ENCODE peak calls at places on chromosomes 7 and 10, in five cellular contexts. V is MM.1S, X is neural progenitor cell, F is fibroblast of lung, W is mesenchymal stem cell. Q is an unnamed sample.
A peak's percentile ranks its signal among the peaks of the same experiment; 100 is the strongest.

GRCh38 chr10:133024711-133025557 is 62.8 kb upstream of the ADGRA1 start:
- DNase-seq in F (no peak), V (no peak), X (peak; percentile 31), W (no peak), Q (no peak)

GRCh38 chr7:16916111-16916639 is 34.4 kb upstream of the AGR3 start:
- DNase-seq in V (no peak), F (peak; percentile 93), X (no peak), W (peak; percentile 84), Q (no peak)

GRCh38 chr10:22754298-22754697 is 39.9 kb upstream of the PIP4K2A start:
- DNase-seq in F (no peak), W (no peak), X (no peak), V (no peak), Q (no peak)

GRCh38 chr7:130384371-130384801 is 4.1 kb downstream of the CPA1 start:
- DNase-seq in W (no peak), X (no peak), V (no peak), F (no peak), Q (no peak)

GRCh38 chr7:7798510-7798909 is 80.1 kb upstream of the RPA3 start:
- DNase-seq in X (no peak), V (no peak), W (no peak), F (no peak), Q (no peak)

GRCh38 chr7:71846160-71846559 is 566.0 kb downstream of the CALN1 start:
- DNase-seq in V (no peak), W (no peak), F (no peak), X (peak; percentile 61), Q (peak; percentile 45)

GRCh38 chr7:91596287-91596686 is 284.2 kb downstream of the MTERF1 start:
- DNase-seq in V (no peak), X (no peak), W (no peak), F (no peak), Q (no peak)

GRCh38 chr7:66267249-66267648 is 62.1 kb downstream of the TPST1 start:
- DNase-seq in W (peak; percentile 91), F (peak; percentile 94), X (no peak), V (no peak), Q (no peak)

GRCh38 chr7:137878333-137878961 is 31.7 kb upstream of the DGKI start:
- DNase-seq in W (no peak), F (peak; percentile 81), X (no peak), V (no peak), Q (no peak)

GRCh38 chr10:77111611-77112550 is 525.7 kb downstream of the KCNMA1 start:
- DNase-seq in F (peak; percentile 95), X (peak; percentile 63), W (peak; percentile 69), V (peak; percentile 39), Q (peak; percentile 63)

GRCh38 chr7:1080251-1080917 is 7.5 kb upstream of the GPER1 start:
- DNase-seq in W (peak; percentile 57), X (no peak), V (no peak), F (no peak), Q (no peak)

GRCh38 chr10:79059859-79060379 is 8.8 kb upstream of the ZMIZ1 start:
- DNase-seq in V (no peak), W (no peak), X (no peak), F (no peak), Q (no peak)

GRCh38 chr10:132937861-132938260 is 4.5 kb downstream of the CFAP46 start:
- DNase-seq in V (no peak), W (no peak), X (no peak), F (no peak), Q (no peak)

GRCh38 chr7:151796091-151796870 is 80.6 kb downstream of the PRKAG2 start:
- DNase-seq in F (peak; percentile 61), W (no peak), X (no peak), V (no peak), Q (no peak)

DNA sequence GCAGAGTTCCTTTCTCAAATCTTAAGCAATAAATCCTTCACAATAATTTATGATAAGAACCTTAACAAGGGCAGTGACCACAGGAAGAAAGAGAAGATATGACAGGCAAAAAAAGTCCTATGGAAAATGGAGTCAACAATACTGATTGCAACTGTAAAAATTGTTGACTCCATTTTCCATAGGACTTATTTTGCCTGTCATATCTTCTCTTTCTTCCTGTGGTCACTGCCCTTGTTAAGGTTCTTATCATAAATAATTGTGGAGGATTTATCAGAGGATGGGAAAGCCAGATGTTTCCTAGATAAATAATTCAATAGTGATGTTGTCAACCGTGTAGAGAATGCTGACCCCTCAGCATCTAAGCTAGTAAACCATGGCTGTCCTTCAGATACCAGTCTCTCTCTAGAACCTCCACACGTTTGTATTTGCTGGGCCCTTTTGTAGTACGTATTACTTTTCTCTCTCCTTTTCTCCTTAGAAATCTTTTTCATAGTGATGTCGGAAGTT is 172.6 kb upstream of the BET1 start:
- DNase-seq in F (no peak), V (no peak), W (no peak), X (no peak), Q (no peak)
- H3K9ac ChIP-seq in F (no peak overlapping the region), V (no peak overlapping the region), W (no peak overlapping the region), X (no peak overlapping the region), Q (no peak overlapping the region)

GRCh38 chr7:92930404-92930803 is 94.0 kb upstream of the CDK6 start:
- DNase-seq in F (no peak), X (no peak), W (no peak), V (no peak), Q (no peak)

GRCh38 chr7:92926697-92927044 is 90.3 kb upstream of the CDK6 start:
- DNase-seq in F (no peak), X (no peak), V (no peak), W (no peak), Q (no peak)

GRCh38 chr7:92924800-92925199 is 88.4 kb upstream of the CDK6 start:
- DNase-seq in V (no peak), X (no peak), W (no peak), F (no peak), Q (no peak)

DNA sequence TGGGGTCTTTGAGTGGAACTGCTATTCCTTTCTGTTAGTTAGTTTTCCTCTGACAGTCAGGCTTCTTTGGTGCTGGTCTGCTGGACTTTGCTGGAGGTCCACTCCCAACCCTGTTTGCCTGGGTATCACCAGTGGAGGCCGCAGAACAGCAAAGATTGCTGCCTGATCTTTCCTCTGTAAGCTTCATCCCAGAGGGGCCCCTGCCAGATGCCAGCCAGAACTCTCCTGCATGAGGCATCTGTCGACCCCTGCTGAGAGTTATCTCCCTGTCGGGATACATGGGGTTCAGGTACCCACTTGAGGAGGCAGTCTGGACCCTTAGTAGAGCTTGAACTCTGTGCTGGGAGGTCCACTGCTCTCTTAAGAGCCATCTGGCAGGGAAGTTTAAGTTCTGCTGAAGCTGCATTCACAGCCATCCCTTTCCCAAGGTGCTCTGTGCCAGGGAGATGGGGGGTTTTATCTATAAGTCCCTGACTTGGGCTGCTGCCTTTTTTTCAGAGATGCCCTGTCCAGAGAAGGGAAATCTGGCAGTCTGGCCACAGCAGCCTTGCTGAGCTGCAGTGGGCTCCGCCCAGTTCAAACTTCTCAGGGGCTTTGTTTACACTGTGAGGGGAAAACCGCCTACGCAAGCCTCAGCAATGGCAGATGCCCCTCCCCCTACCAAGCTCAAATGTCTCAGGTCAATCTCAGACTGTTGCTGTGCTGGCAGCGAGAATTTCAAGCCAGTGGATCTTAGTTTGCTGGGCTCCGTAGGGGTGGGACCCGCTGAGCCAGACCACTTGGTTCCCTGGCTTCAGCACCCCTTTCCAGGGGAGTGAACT is 89.7 kb upstream of the CDK6 start:
- DNase-seq in V (no peak), F (peak; percentile 20), X (peak; percentile 83), W (peak; percentile 41), Q (no peak)
- H3K4me2 ChIP-seq in V (no peak overlapping the region), F (no peak overlapping the region), X (peak overlapping the region; percentile 67), W (no peak overlapping the region), Q (no peak overlapping the region)

DNA sequence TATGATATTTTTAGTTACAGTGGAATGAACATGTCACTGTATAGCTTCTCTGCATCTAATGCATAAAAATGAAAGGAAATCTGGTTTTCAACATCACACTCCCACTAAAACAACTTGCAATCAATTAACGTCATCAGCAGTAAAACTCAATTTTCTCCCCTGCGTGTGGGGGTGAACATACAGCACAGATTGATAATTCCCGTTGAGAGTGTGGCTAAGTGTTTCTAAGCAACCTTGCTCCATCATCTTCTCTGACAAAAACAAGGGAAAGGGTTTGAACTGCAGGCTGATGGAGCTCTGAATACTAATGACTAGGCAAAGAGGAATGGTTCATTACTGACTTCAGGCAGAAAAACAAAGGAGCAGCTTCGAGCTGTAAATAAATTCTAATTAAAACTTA is 238.3 kb downstream of the PARD3 start:
- DNase-seq in V (no peak), F (peak; percentile 37), X (peak; percentile 11), W (no peak), Q (no peak)
- H3K9ac ChIP-seq in V (no peak overlapping the region), F (no peak overlapping the region), X (no peak overlapping the region), W (no peak overlapping the region), Q (no peak overlapping the region)

DNA sequence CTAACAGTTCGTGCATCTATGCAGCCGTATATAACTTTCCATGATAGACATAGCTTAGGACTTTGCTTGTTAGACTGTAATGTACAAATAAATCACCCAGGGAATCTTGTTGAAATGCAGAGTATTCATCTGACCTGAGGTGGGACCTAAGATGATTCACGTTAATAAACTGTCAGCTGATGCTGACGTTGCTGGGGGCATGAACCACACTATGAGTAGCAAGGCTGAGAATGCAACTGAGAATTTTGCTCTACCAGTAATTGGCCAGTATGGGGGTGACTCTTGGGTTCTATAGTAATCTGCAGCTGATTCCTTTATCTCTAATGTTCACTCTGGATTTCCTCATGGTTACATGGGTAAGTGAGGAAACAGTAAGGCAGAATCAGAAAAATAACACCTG is 130.1 kb upstream of the MALRD1 start:
- DNase-seq in W (no peak), V (no peak), X (no peak), F (peak; percentile 98), Q (no peak)
- H3K4me2 ChIP-seq in W (no peak overlapping the region), V (no peak overlapping the region), X (no peak overlapping the region), F (no peak overlapping the region), Q (no peak overlapping the region)

GRCh38 chr10:5449823-5450222 is 37.5 kb downstream of the NET1 start:
- DNase-seq in W (peak; percentile 77), X (peak; percentile 45), V (no peak), F (peak; percentile 89), Q (no peak)
- H3K9ac ChIP-seq in W (peak overlapping the region; percentile 97), X (no peak overlapping the region), V (no peak overlapping the region), F (no peak overlapping the region), Q (no peak overlapping the region)

GRCh38 chr10:37856881-37857286 is 526 bp downstream of the ZNF248 start:
- DNase-seq in W (no peak), F (no peak), X (no peak), V (peak; percentile 30), Q (peak; percentile 70)

GRCh38 chr10:37857287-37858211 is at the start of gene ZNF248:
- DNase-seq in F (peak; percentile 96), X (no peak), V (peak; percentile 97), W (peak; percentile 93), Q (peak; percentile 98)

GRCh38 chr10:37855691-37856090 is 1.7 kb downstream of the ZNF248 start:
- DNase-seq in X (no peak), V (no peak), F (no peak), W (no peak), Q (no peak)

GRCh38 chr10:37854606-37855005 is 2.8 kb downstream of the ZNF248 start:
- DNase-seq in X (no peak), V (no peak), W (no peak), F (no peak), Q (no peak)
- H3K4me2 ChIP-seq in X (no peak overlapping the region), V (peak overlapping the region; percentile 31), W (no peak overlapping the region), F (no peak overlapping the region), Q (peak overlapping the region; percentile 90)